ENCODE peak calls at places on chromosomes 5 and 9, in four cellular contexts. B is HepG2, A is K562, K is H1. G is an unnamed sample.

GRCh38 chr5:155616779-155617392 is 603.3 kb downstream of the KIF4B start:
- DNase-seq in A (peak), K (peak), B (peak), G (peak)

GRCh38 chr5:122870219-122870856 is 24.9 kb downstream of the SNX24 start:
- DNase-seq in B (no peak), A (no peak), K (no peak), G (no peak)

GRCh38 chr5:1125030-1125357 is 13.1 kb upstream of the SLC12A7 start:
- DNase-seq in K (no peak), B (no peak), A (no peak), G (no peak)

GRCh38 chr5:170389250-170389902 is at the start of gene KCNMB1:
- DNase-seq in A (no peak), K (no peak), B (no peak), G (no peak)

GRCh38 chr9:133715295-133715865 is 22.8 kb downstream of the SARDH start:
- DNase-seq in K (no peak), B (no peak), A (no peak), G (no peak)

GRCh38 chr9:38196721-38197120 is 127.7 kb upstream of the SHB start:
- DNase-seq in B (no peak), A (no peak), K (no peak), G (no peak)

GRCh38 chr5:80958611-80959010 is 1.6 kb upstream of the RASGRF2 start:
- DNase-seq in B (no peak), K (no peak), A (no peak), G (no peak)

GRCh38 chr5:141022384-141022783 is 28.8 kb upstream of the PCDHB1 start:
- DNase-seq in A (no peak), B (no peak), K (no peak), G (no peak)

GRCh38 chr9:109206670-109207069 is 39.6 kb upstream of the FRRS1L start:
- DNase-seq in A (no peak), K (peak), B (peak), G (peak)

GRCh38 chr9:111896942-111897830 is 572 bp downstream of the UGCG start:
- DNase-seq in A (peak), K (no peak), B (peak), G (peak)

GRCh38 chr5:28275931-28276330 is 1237.5 kb upstream of the CDH9 start:
- DNase-seq in K (no peak), A (no peak), B (no peak), G (no peak)

GRCh38 chr9:38160613-38161215 is 91.7 kb upstream of the SHB start:
- DNase-seq in B (peak), K (no peak), A (peak), G (peak)

GRCh38 chr5:93360436-93361100 is 220.5 kb downstream of the NR2F1-AS1 start:
- DNase-seq in K (no peak), B (no peak), A (no peak), G (no peak)

GRCh38 chr5:117681855-117682254 is 1107.2 kb upstream of the SEMA6A start:
- DNase-seq in K (no peak), B (no peak), A (no peak), G (no peak)

GRCh38 chr5:155728146-155728856 is 598.7 kb upstream of the SGCD start:
- DNase-seq in A (no peak), K (no peak), B (no peak), G (peak)

GRCh38 chr5:113271015-113271414 is 163.8 kb downstream of the TSSK1B start:
- DNase-seq in K (no peak), B (no peak), A (no peak), G (no peak)

GRCh38 chr5:124860271-124860670 is 113.8 kb upstream of the ZNF608 start:
- DNase-seq in A (no peak), B (no peak), K (no peak), G (no peak)

GRCh38 chr5:53436480-53437191 is 43.8 kb upstream of the FST start:
- DNase-seq in B (no peak), A (no peak), K (no peak), G (no peak)

GRCh38 chr5:179268966-179269693 is 76.1 kb downstream of the ADAMTS2 start:
- DNase-seq in A (no peak), K (no peak), B (no peak), G (no peak)

GRCh38 chr5:178367351-178368120 is 134.9 kb upstream of the PHYKPL start:
- DNase-seq in B (no peak), A (no peak), K (no peak), G (no peak)

GRCh38 chr9:76817489-76817888 is 53.3 kb downstream of the PCA3 start:
- DNase-seq in B (no peak), K (no peak), A (no peak), G (peak)

GRCh38 chr5:132483661-132484385 is 6.8 kb downstream of the IRF1 start:
- DNase-seq in A (no peak), B (no peak), K (no peak), G (no peak)

GRCh38 chr9:116689633-116690032 is 2.5 kb downstream of the TRIM32 start:
- DNase-seq in K (no peak), B (no peak), A (peak), G (no peak)

GRCh38 chr9:134570151-134570621 is 71.4 kb upstream of the COL5A1 start:
- DNase-seq in K (no peak), B (no peak), A (no peak), G (no peak)

GRCh38 chr9:21481470-21482057 is 549 bp downstream of the IFNE start:
- DNase-seq in A (no peak), B (no peak), K (no peak), G (no peak)

GRCh38 chr9:135827866-135828580 is 79.3 kb downstream of the CAMSAP1 start:
- DNase-seq in A (no peak), B (no peak), K (no peak), G (no peak)

GRCh38 chr5:178545156-178545555 is 45.0 kb downstream of the COL23A1 start:
- DNase-seq in K (no peak), B (no peak), A (no peak), G (no peak)

GRCh38 chr9:33677506-33677809 is 117.9 kb upstream of the PRSS3 start:
- DNase-seq in K (no peak), B (no peak), A (no peak), G (no peak)

GRCh38 chr9:82421498-82421897 is 432.9 kb downstream of the SPATA31D1 start:
- DNase-seq in B (no peak), A (no peak), K (no peak), G (no peak)

GRCh38 chr5:119512277-119512676 is 60.0 kb downstream of the HSD17B4 start:
- DNase-seq in K (no peak), B (no peak), A (no peak), G (no peak)

GRCh38 chr9:116860509-116861120 is 173.5 kb downstream of the TRIM32 start:
- DNase-seq in A (peak), B (peak), K (no peak), G (peak)

GRCh38 chr9:79471577-79472543 is 99.9 kb upstream of the TLE4 start:
- DNase-seq in B (no peak), K (no peak), A (no peak), G (no peak)

GRCh38 chr5:180120221-180121101 is 48.9 kb upstream of the RNF130 start:
- DNase-seq in A (no peak), B (no peak), K (no peak), G (no peak)

DNA sequence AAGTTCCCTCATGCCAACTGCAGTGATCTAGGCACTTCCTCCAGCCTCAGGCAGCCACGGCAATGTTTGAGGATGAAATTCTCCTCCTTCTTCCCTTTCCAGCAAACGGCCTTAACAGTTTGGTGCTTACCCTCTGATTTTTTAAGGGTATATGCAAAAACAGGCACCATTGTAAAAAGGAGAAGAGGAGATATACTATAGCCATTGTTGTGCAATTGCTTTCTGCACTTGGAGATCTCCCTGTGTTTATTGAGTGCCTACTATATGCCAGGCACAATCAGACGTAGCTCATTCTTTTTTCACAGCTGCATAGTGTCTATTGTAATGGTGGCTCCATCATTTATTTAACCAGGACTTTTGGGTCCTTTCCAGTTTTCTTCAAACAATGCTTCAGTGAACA is 29.5 kb downstream of the GSN start:
- DNase-seq in B (no peak), K (no peak), A (no peak), G (no peak)
- TF ChIP-seq RNF2 in B (no peak), K (no peak), A (no peak), G (no peak)

GRCh38 chr5:162243651-162244050 is 176.1 kb downstream of the GABRG2 start:
- DNase-seq in B (no peak), A (no peak), K (no peak), G (no peak)

DNA sequence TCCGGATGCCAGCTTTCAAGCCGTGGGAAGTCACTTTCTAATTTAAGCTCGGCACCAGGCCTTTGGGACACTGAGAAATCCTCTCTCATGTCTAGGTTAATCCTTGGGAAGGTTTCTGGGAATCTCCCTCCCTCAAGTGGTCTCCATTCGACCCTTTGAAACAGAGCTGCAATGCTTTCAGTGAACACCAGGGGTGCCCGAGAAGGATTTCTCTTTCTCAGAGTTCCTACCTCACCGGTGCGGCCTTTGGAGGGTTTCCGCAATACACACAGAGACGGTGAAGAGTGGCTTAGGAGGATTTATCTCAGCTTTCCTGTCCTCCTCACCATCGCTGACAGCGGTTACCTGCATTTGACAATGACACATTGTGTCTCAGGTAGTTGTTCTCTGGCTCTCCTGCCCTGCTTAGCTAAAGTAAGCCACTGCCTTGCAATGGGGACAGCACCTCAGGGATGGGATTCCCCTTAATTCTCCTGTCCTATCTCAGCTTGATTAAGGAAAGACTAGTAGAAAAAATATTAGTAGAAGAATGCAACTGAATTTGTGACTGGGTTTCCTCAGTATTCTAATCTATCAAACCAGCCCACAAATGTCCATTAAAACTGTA is 180.6 kb downstream of the GABRG2 start:
- DNase-seq in K (peak), A (peak), B (peak), G (peak)
- TF ChIP-seq RNF2 in K (no peak), A (no peak), B (no peak), G (no peak)

GRCh38 chr9:98128316-98128715 is 9.3 kb upstream of the TRIM14 start:
- DNase-seq in K (no peak), B (no peak), A (no peak), G (no peak)

GRCh38 chr9:98130576-98131228 is 11.7 kb upstream of the TRIM14 start:
- DNase-seq in B (no peak), A (no peak), K (no peak), G (no peak)

GRCh38 chr9:98127226-98127625 is 8.2 kb upstream of the TRIM14 start:
- DNase-seq in B (no peak), K (no peak), A (no peak), G (no peak)

GRCh38 chr9:98132158-98132557 is 13.1 kb upstream of the TRIM14 start:
- DNase-seq in B (no peak), K (no peak), A (no peak), G (no peak)

GRCh38 chr9:98129451-98129881 is 10.4 kb upstream of the TRIM14 start:
- DNase-seq in A (no peak), B (no peak), K (no peak), G (no peak)
- TF ChIP-seq RNF2 in A (no peak), B (no peak), K (no peak), G (no peak)

DNA sequence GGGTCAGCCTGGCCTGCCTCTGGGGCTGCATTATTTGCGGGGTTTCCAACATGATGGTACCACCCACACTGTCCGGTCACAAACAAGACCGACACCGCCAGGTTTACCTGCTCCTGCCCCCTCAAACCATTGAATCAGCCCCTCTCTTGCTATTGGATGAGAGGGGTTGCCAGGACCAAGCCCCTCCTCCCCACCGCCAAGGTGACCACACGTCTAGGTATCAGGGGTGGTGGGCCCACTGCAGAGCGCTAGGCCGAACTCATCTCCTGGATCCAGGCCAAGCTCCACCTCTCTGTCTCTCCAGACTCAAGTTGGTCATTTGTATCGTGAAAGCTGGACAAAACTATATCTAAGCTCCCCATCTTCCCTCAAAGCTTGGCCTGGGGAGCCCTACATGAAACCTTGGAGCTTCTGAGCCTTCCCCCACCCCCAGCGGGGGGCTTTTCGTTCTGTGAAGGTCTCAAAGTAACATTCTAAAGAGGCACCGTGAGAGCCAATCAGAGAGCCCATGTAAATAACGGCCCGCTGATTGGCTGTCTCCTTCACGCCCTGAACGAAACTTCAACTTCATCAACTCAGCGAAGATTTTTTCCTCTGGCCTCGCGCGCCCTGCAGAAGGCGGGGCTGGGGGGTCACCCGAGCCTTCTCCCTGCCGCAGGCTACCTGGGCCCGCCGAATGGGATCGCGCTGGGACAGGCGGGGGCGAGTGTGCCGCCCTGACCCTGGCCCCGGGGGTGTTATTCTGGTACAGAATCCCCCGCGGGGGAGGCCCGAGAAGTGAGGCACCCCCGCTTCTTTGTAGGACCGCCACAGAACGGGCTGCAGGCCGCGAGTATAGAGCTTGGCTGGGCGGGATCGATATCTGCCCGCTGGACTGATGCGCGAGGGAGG is 49.6 kb upstream of the PSD2 start:
- DNase-seq in K (peak), B (peak), A (peak), G (peak)
- TF ChIP-seq RNF2 in K (no peak), B (peak), A (no peak), G (peak)

GRCh38 chr5:149423287-149424268 is 44.5 kb upstream of the IL17B start:
- DNase-seq in B (peak), A (no peak), K (no peak), G (no peak)

GRCh38 chr5:149424371-149425315 is 45.6 kb upstream of the IL17B start:
- DNase-seq in A (no peak), B (no peak), K (no peak), G (no peak)

GRCh38 chr5:149427374-149427773 is 48.3 kb upstream of the IL17B start:
- DNase-seq in A (no peak), B (no peak), K (no peak), G (no peak)

GRCh38 chr5:149426931-149427330 is 47.8 kb upstream of the IL17B start:
- DNase-seq in A (no peak), B (no peak), K (no peak), G (no peak)

GRCh38 chr5:149425729-149426128 is 46.6 kb upstream of the IL17B start:
- DNase-seq in B (no peak), K (no peak), A (no peak), G (no peak)
- TF ChIP-seq RNF2 in B (no peak), K (no peak), A (no peak), G (no peak)

GRCh38 chr5:31479706-31480105 is 52.2 kb downstream of the DROSHA start:
- DNase-seq in B (no peak), K (no peak), A (no peak), G (no peak)

GRCh38 chr5:31477516-31477915 is 54.4 kb downstream of the DROSHA start:
- DNase-seq in A (no peak), B (no peak), K (no peak), G (no peak)

GRCh38 chr5:31478901-31479300 is 53.0 kb downstream of the DROSHA start:
- DNase-seq in B (no peak), A (no peak), K (no peak), G (no peak)

GRCh38 chr5:31477971-31478370 is 53.9 kb downstream of the DROSHA start:
- DNase-seq in A (no peak), B (no peak), K (no peak), G (no peak)

DNA sequence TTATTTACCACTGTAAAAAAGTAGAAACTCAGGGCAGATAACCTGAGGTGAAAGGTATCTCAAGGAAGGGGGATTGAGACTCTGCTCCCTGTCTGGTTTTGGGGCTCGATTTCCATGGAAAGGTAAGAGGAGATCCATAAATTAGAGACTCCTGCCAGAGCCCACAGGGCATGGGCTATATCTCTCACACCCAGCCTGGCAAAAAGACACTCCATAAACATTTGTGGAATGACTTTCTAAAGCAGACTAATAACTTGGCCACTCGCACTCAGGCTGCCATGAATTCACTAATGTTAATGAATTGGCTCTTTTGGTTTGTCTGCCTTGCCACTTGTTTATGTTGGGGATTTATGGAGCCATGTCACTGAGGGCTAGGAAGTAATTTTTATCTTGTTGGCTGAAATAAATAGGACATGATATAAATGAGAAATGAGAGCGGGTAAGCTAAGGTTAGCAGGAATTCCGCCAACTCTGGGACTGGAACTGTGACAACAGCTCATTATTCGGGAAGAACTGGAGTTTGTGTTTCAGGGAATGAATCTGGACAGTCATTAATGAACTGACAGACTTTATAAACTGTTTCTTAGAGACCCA is 55.2 kb downstream of the DROSHA start:
- DNase-seq in B (no peak), A (no peak), K (no peak), G (no peak)
- TF ChIP-seq RNF2 in B (no peak), A (no peak), K (no peak), G (no peak)

GRCh38 chr5:6734781-6735180 is 21.5 kb downstream of the TENT4A start:
- DNase-seq in B (no peak), K (no peak), A (no peak), G (no peak)

GRCh38 chr5:6734243-6734695 is 21.0 kb downstream of the TENT4A start:
- DNase-seq in B (no peak), A (no peak), K (no peak), G (no peak)

GRCh38 chr5:6737043-6737941 is 24.1 kb downstream of the TENT4A start:
- DNase-seq in A (no peak), K (no peak), B (no peak), G (no peak)

GRCh38 chr5:6736524-6737042 is 23.4 kb downstream of the TENT4A start:
- DNase-seq in A (no peak), B (no peak), K (no peak), G (no peak)

GRCh38 chr5:6736106-6736505 is 22.9 kb downstream of the TENT4A start:
- DNase-seq in K (no peak), A (no peak), B (no peak), G (no peak)
- TF ChIP-seq RNF2 in K (no peak), A (no peak), B (no peak), G (no peak)

G was measured in A549.